ENCODE peak calls at places on chromosomes 6 and 20, in five cellular contexts. One of them, this sample, is unnamed.

GRCh38 chr20:40953856-40954255 is 74.8 kb upstream of the TOP1 start:
- DNase-seq in NT2/D1: no peak
- DNase-seq in HepG2: no peak
- DNase-seq in H1: no peak
- DNase-seq in GM12878: no peak
- DNase-seq in this sample: no peak

GRCh38 chr6:24925661-24926060 is 10.1 kb downstream of the RIPOR2 start:
- DNase-seq in H1: no peak
- DNase-seq in GM12878: no peak
- DNase-seq in HepG2: no peak
- DNase-seq in NT2/D1: no peak
- DNase-seq in this sample: no peak

GRCh38 chr6:79687759-79688158 is 56.6 kb downstream of the SH3BGRL2 start:
- DNase-seq in H1: no peak
- DNase-seq in GM12878: no peak
- DNase-seq in HepG2: peak
- DNase-seq in NT2/D1: no peak
- DNase-seq in this sample: no peak

GRCh38 chr6:84671188-84671587 is 93.2 kb downstream of the TBX18 start:
- DNase-seq in GM12878: no peak
- DNase-seq in NT2/D1: no peak
- DNase-seq in H1: no peak
- DNase-seq in HepG2: no peak
- DNase-seq in this sample: no peak

GRCh38 chr20:50188879-50189680 is 1.6 kb upstream of the CEBPB start:
- DNase-seq in HepG2: peak
- DNase-seq in GM12878: no peak
- DNase-seq in H1: no peak
- DNase-seq in NT2/D1: no peak
- DNase-seq in this sample: no peak

GRCh38 chr6:75579951-75580350 is 21.7 kb upstream of the SENP6 start:
- DNase-seq in H1: no peak
- DNase-seq in GM12878: no peak
- DNase-seq in HepG2: no peak
- DNase-seq in NT2/D1: no peak
- DNase-seq in this sample: no peak

GRCh38 chr20:37630993-37631392 is 62.8 kb upstream of the CTNNBL1 start:
- DNase-seq in H1: no peak
- DNase-seq in GM12878: no peak
- DNase-seq in HepG2: no peak
- DNase-seq in NT2/D1: no peak
- DNase-seq in this sample: no peak

GRCh38 chr6:54681987-54682386 is 164.6 kb upstream of the FAM83B start:
- DNase-seq in NT2/D1: no peak
- DNase-seq in GM12878: no peak
- DNase-seq in HepG2: no peak
- DNase-seq in H1: no peak
- DNase-seq in this sample: no peak

GRCh38 chr6:12262236-12263061 is 27.7 kb upstream of the EDN1 start:
- DNase-seq in H1: no peak
- DNase-seq in GM12878: no peak
- DNase-seq in NT2/D1: no peak
- DNase-seq in HepG2: no peak
- DNase-seq in this sample: peak

GRCh38 chr6:1561355-1561754 is 48.4 kb upstream of the FOXC1 start:
- DNase-seq in H1: no peak
- DNase-seq in GM12878: no peak
- DNase-seq in NT2/D1: no peak
- DNase-seq in HepG2: no peak
- DNase-seq in this sample: no peak

GRCh38 chr6:154514481-154514880 is 4.0 kb upstream of the CNKSR3 start:
- DNase-seq in NT2/D1: no peak
- DNase-seq in HepG2: no peak
- DNase-seq in H1: no peak
- DNase-seq in GM12878: no peak
- DNase-seq in this sample: no peak

GRCh38 chr20:63099426-63100267 is 92.9 kb upstream of the BHLHE23 start:
- DNase-seq in NT2/D1: no peak
- DNase-seq in HepG2: no peak
- DNase-seq in GM12878: no peak
- DNase-seq in H1: no peak
- DNase-seq in this sample: no peak

GRCh38 chr6:140043357-140043756 is 668.9 kb upstream of the CITED2 start:
- DNase-seq in HepG2: no peak
- DNase-seq in H1: no peak
- DNase-seq in GM12878: no peak
- DNase-seq in NT2/D1: no peak
- DNase-seq in this sample: no peak

GRCh38 chr20:6940052-6940451 is 172.6 kb downstream of the BMP2 start:
- DNase-seq in H1: peak
- DNase-seq in NT2/D1: peak
- DNase-seq in GM12878: no peak
- DNase-seq in HepG2: peak
- DNase-seq in this sample: peak

GRCh38 chr6:127342296-127342945 is 988 bp downstream of the ECHDC1 start:
- DNase-seq in GM12878: no peak
- DNase-seq in NT2/D1: no peak
- DNase-seq in HepG2: peak
- DNase-seq in H1: no peak
- DNase-seq in this sample: peak

GRCh38 chr6:118968416-118968815 is 33.5 kb upstream of the MCM9 start:
- DNase-seq in NT2/D1: no peak
- DNase-seq in H1: no peak
- DNase-seq in GM12878: no peak
- DNase-seq in HepG2: peak
- DNase-seq in this sample: peak

GRCh38 chr6:10424005-10424404 is 9.1 kb upstream of the TFAP2A start:
- DNase-seq in H1: no peak
- DNase-seq in NT2/D1: no peak
- DNase-seq in GM12878: no peak
- DNase-seq in HepG2: no peak
- DNase-seq in this sample: no peak

GRCh38 chr6:145836170-145836569 is 21.6 kb upstream of the FBXO30 start:
- DNase-seq in H1: no peak
- DNase-seq in GM12878: no peak
- DNase-seq in NT2/D1: peak
- DNase-seq in HepG2: no peak
- DNase-seq in this sample: no peak

GRCh38 chr6:108119212-108120141 is 44.9 kb upstream of the OSTM1 start:
- DNase-seq in NT2/D1: no peak
- DNase-seq in H1: no peak
- DNase-seq in HepG2: no peak
- DNase-seq in GM12878: no peak
- DNase-seq in this sample: no peak

GRCh38 chr6:121305957-121306607 is 28.2 kb downstream of the TBC1D32 start:
- DNase-seq in GM12878: no peak
- DNase-seq in NT2/D1: peak
- DNase-seq in H1: no peak
- DNase-seq in HepG2: peak
- DNase-seq in this sample: peak

GRCh38 chr20:23199356-23199755 is 113.2 kb upstream of the CD93 start:
- DNase-seq in GM12878: no peak
- DNase-seq in NT2/D1: no peak
- DNase-seq in HepG2: no peak
- DNase-seq in H1: no peak
- DNase-seq in this sample: no peak

DNA sequence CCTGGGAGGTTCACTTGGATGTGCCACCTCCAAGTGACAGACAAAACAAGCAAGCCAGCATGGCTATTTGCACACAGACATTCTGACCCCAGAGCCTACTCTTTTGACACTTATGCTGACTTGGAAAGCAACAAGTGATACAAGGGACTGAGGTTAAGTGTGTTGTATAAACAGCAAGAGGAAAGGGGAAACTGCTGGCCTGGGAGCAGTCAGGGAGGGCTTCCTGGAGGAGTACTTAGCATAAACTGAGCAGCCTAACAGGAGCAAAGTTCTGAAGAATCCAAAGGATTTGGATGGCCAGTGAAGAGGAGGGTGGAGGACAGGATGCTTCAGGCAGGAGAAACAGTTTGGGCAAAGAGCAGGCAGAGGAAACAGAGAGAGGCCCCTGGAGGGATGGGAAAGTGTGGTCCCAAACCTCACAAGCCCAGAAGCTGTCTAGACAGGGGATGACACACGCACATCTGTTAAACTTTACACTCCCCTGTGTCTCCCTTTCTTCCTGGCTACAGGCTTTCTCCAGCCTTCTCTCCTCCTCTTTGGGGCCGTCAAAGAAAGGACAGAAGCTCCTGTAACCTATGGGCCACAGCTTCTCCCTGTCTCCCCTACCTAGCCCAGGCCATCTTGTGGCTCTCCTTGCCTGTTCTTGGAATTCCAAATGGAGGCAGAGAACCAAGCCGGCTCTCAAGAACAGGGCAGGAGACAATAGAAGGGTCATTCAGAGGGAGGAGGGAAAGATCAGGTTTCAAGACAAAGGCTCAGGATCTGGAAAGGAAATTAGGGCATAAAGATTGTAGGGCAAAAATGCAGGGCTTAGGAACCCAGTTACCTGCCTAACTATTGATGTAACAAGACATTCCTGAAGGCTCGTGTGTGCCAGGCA is 19.3 kb downstream of the SULF2 start:
- DNase-seq in NT2/D1: peak
- DNase-seq in HepG2: no peak
- DNase-seq in GM12878: no peak
- DNase-seq in H1: no peak
- DNase-seq in this sample: no peak
- TF ChIP-seq SUZ12 in NT2/D1: no peak
- TF ChIP-seq SUZ12 in HepG2: no peak
- TF ChIP-seq SUZ12 in GM12878: no peak
- TF ChIP-seq SUZ12 in H1: no peak
- TF ChIP-seq SUZ12 in this sample: no peak

GRCh38 chr6:38282911-38283310 is 356.8 kb downstream of the BTBD9 start:
- DNase-seq in H1: no peak
- DNase-seq in GM12878: no peak
- DNase-seq in HepG2: no peak
- DNase-seq in NT2/D1: no peak
- DNase-seq in this sample: no peak

GRCh38 chr6:38279945-38280588 is 359.7 kb downstream of the BTBD9 start:
- DNase-seq in HepG2: no peak
- DNase-seq in GM12878: no peak
- DNase-seq in NT2/D1: no peak
- DNase-seq in H1: no peak
- DNase-seq in this sample: no peak

GRCh38 chr6:38283734-38284362 is 355.9 kb downstream of the BTBD9 start:
- DNase-seq in HepG2: no peak
- DNase-seq in GM12878: no peak
- DNase-seq in H1: no peak
- DNase-seq in NT2/D1: no peak
- DNase-seq in this sample: no peak

GRCh38 chr6:38281131-38281530 is 358.6 kb downstream of the BTBD9 start:
- DNase-seq in NT2/D1: no peak
- DNase-seq in HepG2: no peak
- DNase-seq in GM12878: no peak
- DNase-seq in H1: no peak
- DNase-seq in this sample: no peak

GRCh38 chr6:38279423-38279822 is 360.3 kb downstream of the BTBD9 start:
- DNase-seq in H1: no peak
- DNase-seq in HepG2: no peak
- DNase-seq in NT2/D1: no peak
- DNase-seq in GM12878: no peak
- DNase-seq in this sample: no peak
- TF ChIP-seq SUZ12 in H1: no peak
- TF ChIP-seq SUZ12 in HepG2: no peak
- TF ChIP-seq SUZ12 in NT2/D1: no peak
- TF ChIP-seq SUZ12 in GM12878: no peak
- TF ChIP-seq SUZ12 in this sample: no peak

GRCh38 chr6:45698046-45698445 is 317.6 kb downstream of the CLIC5 start:
- DNase-seq in H1: no peak
- DNase-seq in HepG2: no peak
- DNase-seq in GM12878: no peak
- DNase-seq in NT2/D1: no peak
- DNase-seq in this sample: no peak

GRCh38 chr6:45697605-45698004 is 318.1 kb downstream of the CLIC5 start:
- DNase-seq in HepG2: no peak
- DNase-seq in GM12878: no peak
- DNase-seq in H1: no peak
- DNase-seq in NT2/D1: no peak
- DNase-seq in this sample: no peak

GRCh38 chr6:45696738-45697137 is 318.9 kb downstream of the CLIC5 start:
- DNase-seq in H1: no peak
- DNase-seq in HepG2: no peak
- DNase-seq in GM12878: no peak
- DNase-seq in NT2/D1: no peak
- DNase-seq in this sample: no peak

GRCh38 chr6:45703041-45703739 is 312.5 kb downstream of the CLIC5 start:
- DNase-seq in HepG2: no peak
- DNase-seq in NT2/D1: no peak
- DNase-seq in GM12878: no peak
- DNase-seq in H1: no peak
- DNase-seq in this sample: no peak

GRCh38 chr6:45699663-45700062 is 316.0 kb downstream of the CLIC5 start:
- DNase-seq in NT2/D1: no peak
- DNase-seq in GM12878: no peak
- DNase-seq in H1: no peak
- DNase-seq in HepG2: no peak
- DNase-seq in this sample: no peak
- TF ChIP-seq SUZ12 in NT2/D1: no peak
- TF ChIP-seq SUZ12 in GM12878: no peak
- TF ChIP-seq SUZ12 in H1: no peak
- TF ChIP-seq SUZ12 in HepG2: no peak
- TF ChIP-seq SUZ12 in this sample: no peak

GRCh38 chr6:42257614-42258013 is 40.0 kb upstream of the MRPS10 start:
- DNase-seq in GM12878: no peak
- DNase-seq in HepG2: no peak
- DNase-seq in NT2/D1: peak
- DNase-seq in H1: peak
- DNase-seq in this sample: no peak
- TF ChIP-seq SUZ12 in GM12878: no peak
- TF ChIP-seq SUZ12 in HepG2: no peak
- TF ChIP-seq SUZ12 in NT2/D1: no peak
- TF ChIP-seq SUZ12 in H1: no peak
- TF ChIP-seq SUZ12 in this sample: no peak

DNA sequence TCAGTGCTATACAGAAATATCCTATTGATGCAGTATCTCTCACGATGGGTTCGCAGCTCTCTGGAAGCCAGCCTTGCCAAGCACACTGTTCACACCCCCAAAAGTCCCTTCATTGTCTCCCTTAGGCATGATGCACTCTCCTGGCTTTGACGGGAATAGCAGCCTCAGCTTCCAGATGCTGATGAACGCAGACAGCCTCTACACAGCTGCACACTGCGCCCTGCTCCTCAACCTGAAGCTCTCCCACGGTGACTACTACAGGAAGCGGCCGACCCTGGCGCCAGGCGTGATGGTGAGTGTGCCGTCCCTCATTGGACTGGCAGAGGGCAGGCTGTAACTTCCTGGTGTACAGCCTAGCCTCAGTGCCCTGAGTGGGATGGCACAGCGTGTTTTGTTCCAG is 60.0 kb upstream of the PBOV1 start:
- DNase-seq in NT2/D1: no peak
- DNase-seq in H1: no peak
- DNase-seq in GM12878: no peak
- DNase-seq in HepG2: peak
- DNase-seq in this sample: peak
- TF ChIP-seq SUZ12 in NT2/D1: no peak
- TF ChIP-seq SUZ12 in H1: no peak
- TF ChIP-seq SUZ12 in GM12878: no peak
- TF ChIP-seq SUZ12 in HepG2: no peak
- TF ChIP-seq SUZ12 in this sample: no peak

GRCh38 chr6:68976260-68976659 is 341.2 kb downstream of the ADGRB3 start:
- DNase-seq in NT2/D1: no peak
- DNase-seq in H1: no peak
- DNase-seq in GM12878: no peak
- DNase-seq in HepG2: no peak
- DNase-seq in this sample: no peak
- TF ChIP-seq SUZ12 in NT2/D1: no peak
- TF ChIP-seq SUZ12 in H1: no peak
- TF ChIP-seq SUZ12 in GM12878: no peak
- TF ChIP-seq SUZ12 in HepG2: no peak
- TF ChIP-seq SUZ12 in this sample: no peak

This sample was measured in HEK293T.